ENCODE peak calls at places on chromosomes 5 and 9, in four cellular contexts. One of them, this sample, is unnamed. For H3K27me3, the result is how much of the 10 kb centered on the place peaks cover.

GRCh38 chr9:130453487-130453886 is 8.7 kb downstream of the ASS1 start:
- DNase-seq in fibroblast of lung: peak
- DNase-seq in astrocyte: peak
- DNase-seq in sigmoid colon: no peak
- DNase-seq in this sample: no peak

GRCh38 chr9:122742003-122742402 is at the start of gene OR1L6:
- DNase-seq in fibroblast of lung: no peak
- DNase-seq in astrocyte: no peak
- DNase-seq in sigmoid colon: no peak
- DNase-seq in this sample: no peak

GRCh38 chr9:105608685-105609598 is 51.0 kb downstream of the FKTN start:
- DNase-seq in fibroblast of lung: peak
- DNase-seq in astrocyte: peak
- DNase-seq in sigmoid colon: no peak
- DNase-seq in this sample: peak

GRCh38 chr9:113623851-113624485 is 160.4 kb downstream of the RGS3 start:
- DNase-seq in fibroblast of lung: no peak
- DNase-seq in astrocyte: no peak
- DNase-seq in sigmoid colon: no peak
- DNase-seq in this sample: no peak

GRCh38 chr9:83166369-83166768 is 103.4 kb upstream of the RASEF start:
- DNase-seq in fibroblast of lung: no peak
- DNase-seq in astrocyte: no peak
- DNase-seq in sigmoid colon: no peak
- DNase-seq in this sample: peak

GRCh38 chr5:39399135-39400036 is 25.4 kb downstream of the DAB2 start:
- DNase-seq in fibroblast of lung: peak
- DNase-seq in astrocyte: peak
- DNase-seq in sigmoid colon: peak
- DNase-seq in this sample: peak

GRCh38 chr9:78575041-78575440 is 278.1 kb downstream of the PSAT1 start:
- DNase-seq in fibroblast of lung: no peak
- DNase-seq in astrocyte: peak
- DNase-seq in sigmoid colon: no peak
- DNase-seq in this sample: no peak

GRCh38 chr9:107540167-107540566 is 50.6 kb upstream of the KLF4 start:
- DNase-seq in fibroblast of lung: peak
- DNase-seq in astrocyte: no peak
- DNase-seq in sigmoid colon: no peak
- DNase-seq in this sample: no peak

GRCh38 chr9:127561491-127562270 is 50.4 kb upstream of the STXBP1 start:
- DNase-seq in fibroblast of lung: peak
- DNase-seq in astrocyte: peak
- DNase-seq in sigmoid colon: peak
- DNase-seq in this sample: peak

GRCh38 chr9:123064662-123065061 is 31.2 kb downstream of the GPR21 start:
- DNase-seq in fibroblast of lung: no peak
- DNase-seq in astrocyte: no peak
- DNase-seq in sigmoid colon: no peak
- DNase-seq in this sample: no peak

GRCh38 chr5:1330146-1330846 is 14.6 kb downstream of the CLPTM1L start:
- DNase-seq in fibroblast of lung: no peak
- DNase-seq in astrocyte: no peak
- DNase-seq in sigmoid colon: peak
- DNase-seq in this sample: peak

GRCh38 chr5:59517926-59518585 is 375.5 kb downstream of the PDE4D start:
- DNase-seq in fibroblast of lung: peak
- DNase-seq in astrocyte: peak
- DNase-seq in sigmoid colon: no peak
- DNase-seq in this sample: peak

GRCh38 chr5:115767424-115767823 is 49.0 kb downstream of the CDO1 start:
- DNase-seq in fibroblast of lung: no peak
- DNase-seq in astrocyte: no peak
- DNase-seq in sigmoid colon: no peak
- DNase-seq in this sample: no peak

GRCh38 chr5:166551384-166551783 is 1740.1 kb upstream of the WWC1 start:
- DNase-seq in fibroblast of lung: no peak
- DNase-seq in astrocyte: no peak
- DNase-seq in sigmoid colon: no peak
- DNase-seq in this sample: no peak

GRCh38 chr9:99114049-99114440 is 9.1 kb downstream of the TGFBR1 start:
- DNase-seq in fibroblast of lung: no peak
- DNase-seq in astrocyte: peak
- DNase-seq in sigmoid colon: no peak
- DNase-seq in this sample: no peak

GRCh38 chr5:113118765-113119164 is 142.2 kb downstream of the DCP2 start:
- DNase-seq in fibroblast of lung: no peak
- DNase-seq in astrocyte: no peak
- DNase-seq in sigmoid colon: no peak
- DNase-seq in this sample: no peak

GRCh38 chr5:146794326-146795029 is 84.1 kb downstream of the PPP2R2B start:
- DNase-seq in fibroblast of lung: no peak
- DNase-seq in astrocyte: peak
- DNase-seq in sigmoid colon: no peak
- DNase-seq in this sample: no peak

GRCh38 chr5:90747693-90748092 is 189.1 kb downstream of the ADGRV1 start:
- DNase-seq in fibroblast of lung: no peak
- DNase-seq in astrocyte: no peak
- DNase-seq in sigmoid colon: no peak
- DNase-seq in this sample: peak

GRCh38 chr9:127778280-127779135 is at the start of gene SH2D3C:
- DNase-seq in fibroblast of lung: peak
- DNase-seq in astrocyte: no peak
- DNase-seq in sigmoid colon: no peak
- DNase-seq in this sample: no peak

GRCh38 chr5:102668220-102668930 is 86.7 kb upstream of the PAM start:
- DNase-seq in fibroblast of lung: no peak
- DNase-seq in astrocyte: no peak
- DNase-seq in sigmoid colon: no peak
- DNase-seq in this sample: peak

GRCh38 chr5:98781520-98781919 is 8.1 kb downstream of the RGMB start:
- DNase-seq in fibroblast of lung: no peak
- DNase-seq in astrocyte: no peak
- DNase-seq in sigmoid colon: no peak
- DNase-seq in this sample: no peak
- H3K4me3 ChIP-seq in fibroblast of lung: no peak
- H3K4me3 ChIP-seq in astrocyte: no peak
- H3K4me3 ChIP-seq in sigmoid colon: no peak
- H3K4me3 ChIP-seq in this sample: no peak

DNA sequence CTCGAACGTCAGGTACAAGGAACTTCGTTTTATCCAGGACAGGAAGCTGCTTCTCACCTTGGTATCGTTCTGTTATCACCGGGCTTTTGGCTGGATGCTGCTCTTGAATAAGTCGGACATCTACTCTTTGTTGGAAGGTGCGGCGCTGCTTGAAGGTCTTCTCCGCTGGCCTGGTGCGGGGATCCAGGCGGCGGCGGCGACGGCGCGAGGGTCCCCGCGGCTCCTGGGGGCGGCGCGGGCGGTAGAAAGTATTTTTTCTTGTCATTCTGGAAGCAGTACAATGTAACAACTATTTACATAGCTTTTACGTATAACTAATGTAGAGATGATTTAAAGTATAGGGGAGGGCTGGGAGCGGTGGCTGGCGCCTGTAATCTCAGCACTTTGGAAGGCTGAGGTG is 52.3 kb downstream of the ACER2 start:
- DNase-seq in fibroblast of lung: no peak
- DNase-seq in astrocyte: no peak
- DNase-seq in sigmoid colon: no peak
- DNase-seq in this sample: no peak
- H3K27me3 ChIP-seq in fibroblast of lung: under half
- H3K27me3 ChIP-seq in astrocyte: under half
- H3K27me3 ChIP-seq in sigmoid colon: under half
- H3K27me3 ChIP-seq in this sample: under half

GRCh38 chr5:77028631-77029375 is 1.4 kb upstream of the AGGF1 start:
- DNase-seq in fibroblast of lung: no peak
- DNase-seq in astrocyte: no peak
- DNase-seq in sigmoid colon: no peak
- DNase-seq in this sample: no peak

GRCh38 chr5:77030097-77031071 is at the start of gene AGGF1:
- DNase-seq in fibroblast of lung: peak
- DNase-seq in astrocyte: peak
- DNase-seq in sigmoid colon: peak
- DNase-seq in this sample: peak

GRCh38 chr5:77029376-77029885 is 773 bp upstream of the AGGF1 start:
- DNase-seq in fibroblast of lung: no peak
- DNase-seq in astrocyte: no peak
- DNase-seq in sigmoid colon: no peak
- DNase-seq in this sample: no peak

GRCh38 chr5:77022511-77023417 is 7.4 kb upstream of the AGGF1 start:
- DNase-seq in fibroblast of lung: no peak
- DNase-seq in astrocyte: no peak
- DNase-seq in sigmoid colon: no peak
- DNase-seq in this sample: no peak

DNA sequence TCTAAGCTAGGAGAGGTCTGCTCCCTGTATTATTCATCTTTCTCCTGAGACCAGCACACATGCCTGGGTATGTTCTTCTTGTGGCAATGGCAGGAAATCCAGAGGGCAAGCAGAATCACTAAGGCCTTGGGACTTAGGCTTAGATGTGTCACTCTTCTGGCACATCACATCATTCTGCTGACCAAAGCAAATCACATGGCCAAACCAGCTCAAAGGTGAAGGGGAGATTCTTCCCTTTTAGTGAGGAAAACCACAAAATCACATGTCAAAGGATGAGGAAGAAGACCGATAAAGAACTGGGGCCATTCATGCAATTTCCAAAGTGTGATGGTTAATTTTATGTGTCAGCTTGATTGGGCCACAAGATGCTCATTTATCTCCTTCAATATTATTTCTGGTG is 5.7 kb upstream of the AGGF1 start:
- DNase-seq in fibroblast of lung: no peak
- DNase-seq in astrocyte: no peak
- DNase-seq in sigmoid colon: no peak
- DNase-seq in this sample: no peak
- H3K4me3 ChIP-seq in fibroblast of lung: no peak
- H3K4me3 ChIP-seq in astrocyte: no peak
- H3K4me3 ChIP-seq in sigmoid colon: no peak
- H3K4me3 ChIP-seq in this sample: no peak

GRCh38 chr9:135731454-135731853 is 29.5 kb downstream of the KCNT1 start:
- DNase-seq in fibroblast of lung: no peak
- DNase-seq in astrocyte: no peak
- DNase-seq in sigmoid colon: no peak
- DNase-seq in this sample: no peak
- H3K27me3 ChIP-seq in fibroblast of lung: under half
- H3K27me3 ChIP-seq in astrocyte: under half
- H3K27me3 ChIP-seq in sigmoid colon: under half
- H3K27me3 ChIP-seq in this sample: under half

GRCh38 chr9:101462558-101462957 is 27.0 kb upstream of the ALDOB start:
- DNase-seq in fibroblast of lung: peak
- DNase-seq in astrocyte: peak
- DNase-seq in sigmoid colon: no peak
- DNase-seq in this sample: peak
- H3K4me3 ChIP-seq in fibroblast of lung: peak
- H3K4me3 ChIP-seq in astrocyte: no peak
- H3K4me3 ChIP-seq in sigmoid colon: no peak
- H3K4me3 ChIP-seq in this sample: no peak

GRCh38 chr9:97855486-97855875 is 2.5 kb downstream of the FOXE1 start:
- DNase-seq in fibroblast of lung: no peak
- DNase-seq in astrocyte: no peak
- DNase-seq in sigmoid colon: no peak
- DNase-seq in this sample: no peak
- H3K27me3 ChIP-seq in fibroblast of lung: half or more
- H3K27me3 ChIP-seq in astrocyte: half or more
- H3K27me3 ChIP-seq in sigmoid colon: half or more
- H3K27me3 ChIP-seq in this sample: under half

GRCh38 chr5:78112931-78113330 is 181.6 kb downstream of the AP3B1 start:
- DNase-seq in fibroblast of lung: no peak
- DNase-seq in astrocyte: no peak
- DNase-seq in sigmoid colon: no peak
- DNase-seq in this sample: no peak

GRCh38 chr5:78116167-78116566 is 178.3 kb downstream of the AP3B1 start:
- DNase-seq in fibroblast of lung: no peak
- DNase-seq in astrocyte: no peak
- DNase-seq in sigmoid colon: no peak
- DNase-seq in this sample: no peak

GRCh38 chr5:78108564-78108963 is 185.9 kb downstream of the AP3B1 start:
- DNase-seq in fibroblast of lung: no peak
- DNase-seq in astrocyte: no peak
- DNase-seq in sigmoid colon: no peak
- DNase-seq in this sample: no peak

GRCh38 chr5:78109891-78110324 is 184.6 kb downstream of the AP3B1 start:
- DNase-seq in fibroblast of lung: no peak
- DNase-seq in astrocyte: no peak
- DNase-seq in sigmoid colon: no peak
- DNase-seq in this sample: no peak

DNA sequence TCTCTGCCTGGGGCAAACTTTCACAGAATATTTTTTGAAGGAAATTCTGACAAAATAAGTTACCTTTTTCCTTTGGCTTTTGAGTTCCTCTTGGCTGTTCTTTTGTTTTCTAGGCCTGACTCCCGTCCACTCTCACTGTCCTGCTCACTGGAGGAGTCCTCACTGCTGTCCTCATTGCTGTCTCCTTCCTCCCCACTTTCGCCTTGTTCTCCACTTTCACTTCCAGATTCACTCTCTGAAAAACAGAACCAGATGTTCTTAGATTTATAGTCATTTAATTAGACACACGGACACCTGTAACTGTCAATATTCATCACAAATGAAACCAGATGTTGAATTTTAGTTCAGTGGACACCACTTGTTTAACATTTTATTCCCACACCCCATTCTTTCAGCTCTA is 180.8 kb downstream of the AP3B1 start:
- DNase-seq in fibroblast of lung: no peak
- DNase-seq in astrocyte: no peak
- DNase-seq in sigmoid colon: no peak
- DNase-seq in this sample: no peak
- H3K4me3 ChIP-seq in fibroblast of lung: no peak
- H3K4me3 ChIP-seq in astrocyte: no peak
- H3K4me3 ChIP-seq in sigmoid colon: no peak
- H3K4me3 ChIP-seq in this sample: no peak

GRCh38 chr9:92804727-92805126 is 40.1 kb upstream of the BICD2 start:
- DNase-seq in fibroblast of lung: no peak
- DNase-seq in astrocyte: peak
- DNase-seq in sigmoid colon: no peak
- DNase-seq in this sample: no peak

GRCh38 chr9:92808726-92809451 is 44.3 kb upstream of the BICD2 start:
- DNase-seq in fibroblast of lung: peak
- DNase-seq in astrocyte: peak
- DNase-seq in sigmoid colon: peak
- DNase-seq in this sample: peak

GRCh38 chr9:92807757-92808725 is 43.4 kb upstream of the BICD2 start:
- DNase-seq in fibroblast of lung: no peak
- DNase-seq in astrocyte: no peak
- DNase-seq in sigmoid colon: no peak
- DNase-seq in this sample: no peak

GRCh38 chr9:92807031-92807756 is 42.6 kb upstream of the BICD2 start:
- DNase-seq in fibroblast of lung: no peak
- DNase-seq in astrocyte: no peak
- DNase-seq in sigmoid colon: no peak
- DNase-seq in this sample: no peak
- H3K27me3 ChIP-seq in fibroblast of lung: half or more
- H3K27me3 ChIP-seq in astrocyte: half or more
- H3K27me3 ChIP-seq in sigmoid colon: half or more
- H3K27me3 ChIP-seq in this sample: under half